ENCODE peak calls at places on chromosome 4, in ten cellular contexts. P is lower lobe of right lung; M is CD8-positive, alpha-beta T cell; Y is heart right ventricle; V is cardiac muscle cell; D is upper lobe of right lung; E is SK-N-SH; N is A549; H is GM23338; X is uterus. J is an unnamed sample.

GRCh38 chr4:7967501-7968261 is 28.0 kb upstream of the AFAP1 start:
- DNase-seq in N (no peak), Y (no peak), P (no peak), H (no peak), D (no peak), X (no peak), V (peak), E (no peak), M (no peak), J (no peak)

GRCh38 chr4:16794816-16795445 is 103.5 kb downstream of the LDB2 start:
- DNase-seq in X (peak), D (no peak), H (peak), P (no peak), V (peak), N (no peak), M (no peak), E (peak), Y (peak), J (no peak)

GRCh38 chr4:156830356-156830755 is 141.2 kb downstream of the PDGFC start:
- DNase-seq in X (no peak), M (no peak), N (no peak), E (no peak), D (no peak), P (no peak), H (no peak), V (no peak), Y (no peak), J (no peak)

GRCh38 chr4:10656420-10656819 is 28.1 kb downstream of the CLNK start:
- DNase-seq in H (no peak), X (no peak), D (no peak), V (no peak), Y (no peak), P (no peak), N (no peak), M (no peak), E (no peak), J (no peak)

GRCh38 chr4:5893591-5893990 is 705 bp upstream of the CRMP1 start:
- DNase-seq in V (no peak), H (no peak), Y (no peak), P (no peak), E (no peak), D (no peak), N (no peak), X (no peak), M (no peak), J (no peak)

GRCh38 chr4:152508386-152508785 is 27.5 kb downstream of the FBXW7 start:
- DNase-seq in N (no peak), H (no peak), Y (no peak), V (no peak), X (no peak), M (no peak), D (no peak), P (no peak), E (no peak), J (no peak)

GRCh38 chr4:98803287-98803677 is 125.7 kb downstream of the EIF4E start:
- DNase-seq in H (no peak), N (no peak), E (no peak), M (no peak), D (no peak), V (peak), X (no peak), Y (no peak), P (no peak), J (no peak)

GRCh38 chr4:109665783-109666455 is 37.3 kb downstream of the CASP6 start:
- DNase-seq in N (no peak), M (no peak), X (no peak), P (no peak), V (no peak), E (no peak), Y (no peak), D (no peak), H (no peak), J (no peak)

GRCh38 chr4:113437124-113437523 is 324.4 kb downstream of the CAMK2D start:
- DNase-seq in H (no peak), M (no peak), P (no peak), N (no peak), E (no peak), Y (no peak), D (no peak), X (no peak), V (peak), J (no peak)

GRCh38 chr4:70958681-70959080 is 34.8 kb upstream of the DCK start:
- DNase-seq in X (no peak), P (no peak), Y (no peak), E (no peak), D (no peak), H (no peak), N (no peak), M (no peak), V (peak), J (no peak)

DNA sequence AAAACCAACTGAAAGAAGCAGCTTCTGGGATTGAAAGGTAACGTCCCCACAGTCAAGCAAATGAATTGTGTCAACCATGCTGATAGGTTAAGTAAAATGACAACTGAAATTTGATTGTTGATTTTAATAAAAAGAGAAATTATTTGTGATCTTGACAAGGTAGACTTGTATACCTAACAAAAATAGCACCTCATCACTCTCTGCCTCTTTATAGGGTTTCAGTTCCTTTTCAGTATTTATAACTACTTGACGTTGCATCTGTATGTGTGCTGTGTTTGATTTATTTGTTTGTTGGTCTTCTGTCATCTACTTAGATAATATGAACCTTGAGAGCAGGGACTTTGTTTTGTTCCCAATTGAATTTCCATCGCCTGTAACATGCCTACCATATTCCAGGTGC is 7.9 kb upstream of the PPP3CA start:
- DNase-seq in E (no peak), Y (no peak), X (no peak), N (no peak), D (no peak), H (no peak), M (no peak), V (no peak), P (no peak), J (no peak)
- H3K27ac ChIP-seq in E (no peak), Y (no peak), X (no peak), N (peak), D (no peak), H (no peak), M (no peak), V (no peak), P (no peak), J (no peak)

GRCh38 chr4:189096717-189097116 is 844.0 kb upstream of the FRG1 start:
- DNase-seq in M (no peak), V (no peak), E (peak), N (peak), P (no peak), X (no peak), Y (no peak), D (no peak), H (peak), J (no peak)

GRCh38 chr4:189090174-189090814 is 850.4 kb upstream of the FRG1 start:
- DNase-seq in V (no peak), E (peak), P (no peak), Y (no peak), D (no peak), H (peak), M (no peak), N (peak), X (no peak), J (no peak)

GRCh38 chr4:189092596-189092995 is 848.1 kb upstream of the FRG1 start:
- DNase-seq in V (no peak), H (peak), E (no peak), P (no peak), N (no peak), X (no peak), D (no peak), M (no peak), Y (no peak), J (no peak)

GRCh38 chr4:189096108-189096507 is 844.6 kb upstream of the FRG1 start:
- DNase-seq in Y (no peak), M (no peak), E (no peak), V (no peak), X (no peak), N (no peak), P (no peak), H (no peak), D (no peak), J (no peak)
- H3K27ac ChIP-seq in Y (no peak), M (no peak), E (no peak), V (no peak), X (no peak), N (no peak), P (no peak), H (no peak), D (no peak), J (no peak)

GRCh38 chr4:150004481-150004880 is 73.8 kb upstream of the DCLK2 start:
- DNase-seq in X (no peak), H (no peak), V (peak), M (no peak), P (no peak), E (no peak), N (no peak), Y (no peak), D (no peak), J (no peak)
- H3K27ac ChIP-seq in X (peak), H (no peak), V (peak), M (no peak), P (no peak), E (peak), N (peak), Y (no peak), D (no peak), J (no peak)

GRCh38 chr4:3323071-3323481 is 30.3 kb downstream of the RGS12 start:
- DNase-seq in M (no peak), D (peak), E (no peak), P (no peak), V (no peak), X (no peak), N (no peak), Y (no peak), H (no peak), J (no peak)
- H3K27ac ChIP-seq in M (no peak), D (no peak), E (no peak), P (no peak), V (peak), X (no peak), N (no peak), Y (no peak), H (no peak), J (no peak)

GRCh38 chr4:14990484-14990883 is 11.8 kb upstream of the CPEB2 start:
- DNase-seq in P (no peak), E (no peak), D (no peak), X (no peak), N (no peak), V (no peak), Y (no peak), H (no peak), M (no peak), J (no peak)
- H3K27ac ChIP-seq in P (no peak), E (no peak), D (no peak), X (no peak), N (no peak), V (no peak), Y (no peak), H (no peak), M (no peak), J (no peak)

GRCh38 chr4:38665846-38666490 is 2.0 kb downstream of the KLF3 start:
- DNase-seq in X (no peak), V (no peak), H (no peak), N (no peak), E (no peak), P (no peak), M (no peak), Y (no peak), D (no peak), J (no peak)
- H3K27ac ChIP-seq in X (peak), V (peak), H (peak), N (peak), E (peak), P (peak), M (peak), Y (peak), D (peak), J (peak)